ENCODE peak calls at places on chromosomes 16 and 17, in seven cellular contexts. One of them, this sample, is unnamed. For H3K4me1, the result is how much of the 10 kb centered on the place peaks cover.

GRCh38 chr17:28950017-28950751 is 1.1 kb downstream of the PHF12 start:
- DNase-seq in K562: peak
- DNase-seq in H1: peak
- DNase-seq in GM12878: no peak
- DNase-seq in HepG2: peak
- DNase-seq in IMR-90: peak
- DNase-seq in A549: peak
- DNase-seq in this sample: no peak

GRCh38 chr16:76052725-76053124 is 224.5 kb upstream of the CNTNAP4 start:
- DNase-seq in GM12878: no peak
- DNase-seq in H1: no peak
- DNase-seq in A549: no peak
- DNase-seq in HepG2: no peak
- DNase-seq in IMR-90: no peak
- DNase-seq in K562: no peak
- DNase-seq in this sample: no peak

GRCh38 chr16:1286492-1287094 is 22.8 kb upstream of the UBE2I start:
- DNase-seq in GM12878: no peak
- DNase-seq in HepG2: no peak
- DNase-seq in K562: no peak
- DNase-seq in H1: no peak
- DNase-seq in A549: no peak
- DNase-seq in IMR-90: no peak
- DNase-seq in this sample: no peak

GRCh38 chr17:35821308-35821707 is 12.0 kb downstream of the TAF15 start:
- DNase-seq in H1: no peak
- DNase-seq in A549: no peak
- DNase-seq in K562: no peak
- DNase-seq in HepG2: no peak
- DNase-seq in GM12878: no peak
- DNase-seq in IMR-90: no peak
- DNase-seq in this sample: no peak

GRCh38 chr17:32335647-32336046 is 6.3 kb downstream of the C17orf75 start:
- DNase-seq in IMR-90: peak
- DNase-seq in HepG2: no peak
- DNase-seq in K562: no peak
- DNase-seq in GM12878: no peak
- DNase-seq in H1: no peak
- DNase-seq in A549: no peak
- DNase-seq in this sample: no peak

GRCh38 chr16:80300456-80300855 is 240.3 kb upstream of the DYNLRB2 start:
- DNase-seq in H1: no peak
- DNase-seq in A549: no peak
- DNase-seq in IMR-90: no peak
- DNase-seq in K562: no peak
- DNase-seq in HepG2: no peak
- DNase-seq in GM12878: no peak
- DNase-seq in this sample: no peak

GRCh38 chr16:57688987-57689771 is 5.4 kb upstream of the DRC7 start:
- DNase-seq in IMR-90: no peak
- DNase-seq in H1: no peak
- DNase-seq in HepG2: no peak
- DNase-seq in GM12878: no peak
- DNase-seq in A549: no peak
- DNase-seq in K562: no peak
- DNase-seq in this sample: no peak

GRCh38 chr16:9241177-9241576 is 149.7 kb downstream of the HAPSTR1 start:
- DNase-seq in A549: no peak
- DNase-seq in H1: no peak
- DNase-seq in GM12878: no peak
- DNase-seq in K562: no peak
- DNase-seq in HepG2: no peak
- DNase-seq in IMR-90: no peak
- DNase-seq in this sample: no peak

GRCh38 chr17:75168998-75169397 is 13.8 kb downstream of the SUMO2 start:
- DNase-seq in A549: no peak
- DNase-seq in H1: no peak
- DNase-seq in K562: no peak
- DNase-seq in IMR-90: no peak
- DNase-seq in GM12878: no peak
- DNase-seq in HepG2: no peak
- DNase-seq in this sample: no peak

GRCh38 chr16:73996624-73997339 is 299.8 kb upstream of the PSMD7 start:
- DNase-seq in K562: no peak
- DNase-seq in IMR-90: no peak
- DNase-seq in A549: no peak
- DNase-seq in HepG2: peak
- DNase-seq in GM12878: no peak
- DNase-seq in H1: no peak
- DNase-seq in this sample: no peak

GRCh38 chr17:69677130-69677529 is 262.6 kb downstream of the MAP2K6 start:
- DNase-seq in IMR-90: no peak
- DNase-seq in GM12878: no peak
- DNase-seq in H1: no peak
- DNase-seq in HepG2: no peak
- DNase-seq in A549: no peak
- DNase-seq in K562: no peak
- DNase-seq in this sample: no peak

GRCh38 chr17:8016632-8017424 is 14.4 kb downstream of the GUCY2D start:
- DNase-seq in GM12878: no peak
- DNase-seq in A549: peak
- DNase-seq in H1: peak
- DNase-seq in IMR-90: no peak
- DNase-seq in K562: peak
- DNase-seq in HepG2: no peak
- DNase-seq in this sample: no peak

GRCh38 chr17:27553019-27553511 is 77.9 kb upstream of the LGALS9 start:
- DNase-seq in IMR-90: no peak
- DNase-seq in HepG2: no peak
- DNase-seq in K562: no peak
- DNase-seq in H1: no peak
- DNase-seq in GM12878: no peak
- DNase-seq in A549: no peak
- DNase-seq in this sample: no peak

GRCh38 chr17:40600486-40601046 is 35.3 kb upstream of the CCR7 start:
- DNase-seq in A549: no peak
- DNase-seq in K562: no peak
- DNase-seq in H1: peak
- DNase-seq in GM12878: no peak
- DNase-seq in IMR-90: no peak
- DNase-seq in HepG2: no peak
- DNase-seq in this sample: peak

GRCh38 chr17:61583242-61583641 is 7.8 kb downstream of the NACA2 start:
- DNase-seq in K562: peak
- DNase-seq in A549: peak
- DNase-seq in IMR-90: peak
- DNase-seq in GM12878: no peak
- DNase-seq in H1: no peak
- DNase-seq in HepG2: peak
- DNase-seq in this sample: peak

GRCh38 chr17:1473841-1474240 is 17.8 kb upstream of the CRK start:
- DNase-seq in GM12878: peak
- DNase-seq in A549: no peak
- DNase-seq in H1: no peak
- DNase-seq in HepG2: no peak
- DNase-seq in K562: no peak
- DNase-seq in IMR-90: no peak
- DNase-seq in this sample: no peak

GRCh38 chr16:11310997-11311561 is 29.9 kb upstream of the PRM1 start:
- DNase-seq in HepG2: no peak
- DNase-seq in K562: no peak
- DNase-seq in GM12878: peak
- DNase-seq in A549: no peak
- DNase-seq in IMR-90: no peak
- DNase-seq in H1: no peak
- DNase-seq in this sample: no peak

GRCh38 chr16:10242916-10243315 is 60.7 kb upstream of the GRIN2A start:
- DNase-seq in H1: no peak
- DNase-seq in K562: no peak
- DNase-seq in HepG2: no peak
- DNase-seq in IMR-90: no peak
- DNase-seq in GM12878: peak
- DNase-seq in A549: no peak
- DNase-seq in this sample: no peak

GRCh38 chr16:70770968-70771552 is 29.9 kb downstream of the VAC14 start:
- DNase-seq in HepG2: peak
- DNase-seq in IMR-90: peak
- DNase-seq in K562: peak
- DNase-seq in A549: peak
- DNase-seq in GM12878: no peak
- DNase-seq in H1: peak
- DNase-seq in this sample: peak

GRCh38 chr17:67221062-67221998 is 23.7 kb downstream of the HELZ start:
- DNase-seq in HepG2: peak
- DNase-seq in K562: peak
- DNase-seq in IMR-90: peak
- DNase-seq in H1: no peak
- DNase-seq in GM12878: no peak
- DNase-seq in A549: peak
- DNase-seq in this sample: peak

GRCh38 chr17:43998552-43998951 is 5.9 kb upstream of the NAGS start:
- DNase-seq in HepG2: no peak
- DNase-seq in IMR-90: peak
- DNase-seq in GM12878: no peak
- DNase-seq in H1: no peak
- DNase-seq in A549: no peak
- DNase-seq in K562: no peak
- DNase-seq in this sample: no peak

GRCh38 chr16:68339214-68339613 is 28.4 kb downstream of the PRMT7 start:
- DNase-seq in GM12878: no peak
- DNase-seq in HepG2: no peak
- DNase-seq in H1: no peak
- DNase-seq in K562: no peak
- DNase-seq in A549: no peak
- DNase-seq in IMR-90: no peak
- DNase-seq in this sample: no peak

GRCh38 chr17:15133826-15134225 is 131.3 kb downstream of the PMP22 start:
- DNase-seq in GM12878: no peak
- DNase-seq in HepG2: no peak
- DNase-seq in IMR-90: no peak
- DNase-seq in A549: no peak
- DNase-seq in K562: peak
- DNase-seq in H1: no peak
- DNase-seq in this sample: no peak

GRCh38 chr16:12499032-12499735 is 304.5 kb downstream of the CPPED1 start:
- DNase-seq in A549: no peak
- DNase-seq in HepG2: no peak
- DNase-seq in GM12878: no peak
- DNase-seq in H1: no peak
- DNase-seq in K562: no peak
- DNase-seq in IMR-90: no peak
- DNase-seq in this sample: no peak

GRCh38 chr16:3013491-3013951 is 798 bp downstream of the CLDN9 start:
- DNase-seq in GM12878: no peak
- DNase-seq in K562: no peak
- DNase-seq in IMR-90: no peak
- DNase-seq in A549: no peak
- DNase-seq in HepG2: no peak
- DNase-seq in H1: no peak
- DNase-seq in this sample: no peak

GRCh38 chr17:76383645-76384221 is 676 bp upstream of the SPHK1 start:
- DNase-seq in HepG2: peak
- DNase-seq in K562: peak
- DNase-seq in H1: peak
- DNase-seq in IMR-90: peak
- DNase-seq in A549: peak
- DNase-seq in GM12878: no peak
- DNase-seq in this sample: no peak
- TF ChIP-seq CEBPB in HepG2: no peak
- TF ChIP-seq CEBPB in K562: no peak
- TF ChIP-seq CEBPB in H1: no peak
- TF ChIP-seq CEBPB in IMR-90: no peak
- TF ChIP-seq CEBPB in A549: no peak
- TF ChIP-seq CEBPB in GM12878: no peak
- TF ChIP-seq CEBPB in this sample: no peak

GRCh38 chr17:78143214-78144145 is 2.7 kb upstream of the C17orf99 start:
- DNase-seq in K562: no peak
- DNase-seq in H1: no peak
- DNase-seq in GM12878: no peak
- DNase-seq in A549: no peak
- DNase-seq in IMR-90: no peak
- DNase-seq in HepG2: no peak
- DNase-seq in this sample: no peak
- H3K4me1 ChIP-seq in K562: half or more
- H3K4me1 ChIP-seq in H1: under half
- H3K4me1 ChIP-seq in GM12878: half or more
- H3K4me1 ChIP-seq in A549: half or more
- H3K4me1 ChIP-seq in IMR-90: under half
- H3K4me1 ChIP-seq in HepG2: half or more
- H3K4me1 ChIP-seq in this sample: half or more

GRCh38 chr17:17982796-17983195 is 10.1 kb downstream of the DRC3 start:
- DNase-seq in GM12878: no peak
- DNase-seq in H1: no peak
- DNase-seq in K562: no peak
- DNase-seq in HepG2: no peak
- DNase-seq in A549: no peak
- DNase-seq in IMR-90: no peak
- DNase-seq in this sample: no peak

GRCh38 chr17:17983776-17984175 is 11.1 kb downstream of the DRC3 start:
- DNase-seq in HepG2: no peak
- DNase-seq in IMR-90: no peak
- DNase-seq in GM12878: no peak
- DNase-seq in K562: no peak
- DNase-seq in A549: no peak
- DNase-seq in H1: no peak
- DNase-seq in this sample: no peak

GRCh38 chr17:17981330-17981729 is 8.7 kb downstream of the DRC3 start:
- DNase-seq in K562: no peak
- DNase-seq in GM12878: no peak
- DNase-seq in IMR-90: no peak
- DNase-seq in HepG2: no peak
- DNase-seq in H1: no peak
- DNase-seq in A549: no peak
- DNase-seq in this sample: no peak

GRCh38 chr17:17985153-17985552 is 12.5 kb downstream of the DRC3 start:
- DNase-seq in HepG2: no peak
- DNase-seq in GM12878: no peak
- DNase-seq in H1: no peak
- DNase-seq in IMR-90: no peak
- DNase-seq in K562: no peak
- DNase-seq in A549: no peak
- DNase-seq in this sample: no peak

DNA sequence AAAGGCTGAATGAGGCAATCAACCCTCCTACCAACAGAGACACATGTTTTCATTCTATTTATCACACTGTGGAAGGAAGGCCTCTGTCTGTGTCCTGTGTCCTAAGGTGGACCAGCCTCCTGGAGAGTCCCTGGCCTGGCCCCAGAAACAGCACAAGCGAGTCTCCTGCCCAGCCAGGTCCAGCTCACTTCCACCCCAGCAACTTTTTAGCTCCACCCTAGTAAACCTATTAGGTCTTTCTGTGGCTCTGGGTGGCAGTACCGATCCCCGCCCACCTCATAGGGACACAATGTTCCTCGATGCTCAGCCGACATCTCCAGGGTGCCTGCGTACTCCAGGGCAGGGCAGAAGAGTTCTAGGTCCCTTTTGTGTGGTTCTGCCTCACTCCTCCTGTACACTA is 10.7 kb downstream of the DRC3 start:
- DNase-seq in IMR-90: no peak
- DNase-seq in K562: no peak
- DNase-seq in A549: no peak
- DNase-seq in GM12878: no peak
- DNase-seq in H1: no peak
- DNase-seq in HepG2: no peak
- DNase-seq in this sample: no peak
- TF ChIP-seq CEBPB in IMR-90: no peak
- TF ChIP-seq CEBPB in K562: no peak
- TF ChIP-seq CEBPB in A549: no peak
- TF ChIP-seq CEBPB in GM12878: no peak
- TF ChIP-seq CEBPB in H1: no peak
- TF ChIP-seq CEBPB in HepG2: no peak
- TF ChIP-seq CEBPB in this sample: no peak

GRCh38 chr17:50210249-50211225 is 9.1 kb upstream of the COL1A1 start:
- DNase-seq in IMR-90: peak
- DNase-seq in H1: peak
- DNase-seq in A549: peak
- DNase-seq in HepG2: peak
- DNase-seq in GM12878: no peak
- DNase-seq in K562: peak
- DNase-seq in this sample: no peak
- H3K4me1 ChIP-seq in IMR-90: half or more
- H3K4me1 ChIP-seq in H1: under half
- H3K4me1 ChIP-seq in A549: under half
- H3K4me1 ChIP-seq in HepG2: half or more
- H3K4me1 ChIP-seq in GM12878: under half
- H3K4me1 ChIP-seq in K562: half or more
- H3K4me1 ChIP-seq in this sample: under half